ENCODE peak calls at places on chromosomes 13 and 19, in ten cellular contexts. K is upper lobe of left lung, F is K562, Z is stomach, O is A549, A is SK-N-SH, Q is sigmoid colon, P is tibial nerve, J is transverse colon, S is esophagus muscularis mucosa. T is an unnamed sample.

GRCh38 chr13:97249093-97249787 is 27.1 kb downstream of the MBNL2 start:
- DNase-seq in S (no peak), P (no peak), J (no peak), K (no peak), F (no peak), Z (no peak), A (no peak), Q (no peak), O (no peak), T (no peak)

GRCh38 chr13:35723820-35724219 is 247.3 kb upstream of the MAB21L1 start:
- DNase-seq in K (no peak), Q (no peak), Z (no peak), O (no peak), J (no peak), A (peak; percentile 34), S (no peak), F (no peak), P (no peak), T (peak; percentile 28)

GRCh38 chr13:109496216-109496615 is 290.2 kb downstream of the IRS2 start:
- DNase-seq in P (no peak), O (no peak), S (no peak), F (no peak), A (no peak), Q (no peak), J (no peak), Z (no peak), K (no peak), T (no peak)

GRCh38 chr19:4416268-4416667 is 13.8 kb downstream of the CHAF1A start:
- DNase-seq in K (no peak), S (no peak), P (no peak), F (no peak), Q (no peak), A (no peak), J (no peak), Z (no peak), O (no peak), T (no peak)

GRCh38 chr13:51041710-51042109 is 69.4 kb downstream of the C13orf42 start:
- DNase-seq in S (peak; percentile 75), Q (no peak), O (no peak), A (no peak), J (no peak), F (no peak), K (no peak), Z (no peak), P (no peak), T (no peak)

GRCh38 chr13:36310417-36311108 is 12.9 kb upstream of the CCDC169 start:
- DNase-seq in J (no peak), Z (no peak), Q (no peak), P (no peak), F (no peak), S (no peak), K (no peak), O (no peak), A (no peak), T (no peak)

GRCh38 chr13:22744688-22745452 is 435.9 kb upstream of the SGCG start:
- DNase-seq in Z (no peak), K (peak; percentile 48), A (no peak), Q (no peak), S (no peak), O (peak; percentile 21), J (no peak), P (no peak), F (no peak), T (no peak)

GRCh38 chr13:26895808-26896466 is 135.4 kb upstream of the GPR12 start:
- DNase-seq in S (no peak), K (no peak), A (no peak), P (no peak), J (no peak), F (no peak), O (no peak), Q (no peak), Z (no peak), T (no peak)

GRCh38 chr13:73065665-73066350 is 7.0 kb downstream of the KLF5 start:
- DNase-seq in Q (no peak), F (no peak), K (no peak), P (no peak), J (peak; percentile 49), A (no peak), Z (no peak), S (no peak), O (no peak), T (no peak)

GRCh38 chr13:73073050-73073449 is 14.2 kb downstream of the KLF5 start:
- DNase-seq in S (no peak), Q (no peak), J (no peak), P (no peak), A (no peak), F (no peak), Z (no peak), O (no peak), K (no peak), T (no peak)

GRCh38 chr13:73072501-73072900 is 13.7 kb downstream of the KLF5 start:
- DNase-seq in K (no peak), P (no peak), J (no peak), Z (no peak), A (no peak), F (no peak), S (no peak), O (no peak), Q (no peak), T (no peak)

GRCh38 chr13:73070451-73070850 is 11.6 kb downstream of the KLF5 start:
- DNase-seq in P (no peak), O (no peak), K (no peak), S (no peak), Z (no peak), J (no peak), A (no peak), Q (no peak), F (no peak), T (no peak)

GRCh38 chr13:73069206-73069815 is 10.5 kb downstream of the KLF5 start:
- DNase-seq in K (no peak), O (no peak), P (no peak), S (no peak), Z (no peak), J (no peak), F (no peak), Q (no peak), A (no peak), T (no peak)
- H3K4me1 ChIP-seq in K (peaks cover 22% of the 10 kb centered on the region), O (peaks cover 83% of the 10 kb centered on the region), P (no peaks in the 10 kb centered on the region), S (no peaks in the 10 kb centered on the region), Z (peaks cover 3% of the 10 kb centered on the region), J (peaks cover 60% of the 10 kb centered on the region), F (no peaks in the 10 kb centered on the region), Q (peaks cover 12% of the 10 kb centered on the region), A (peaks cover 10% of the 10 kb centered on the region), T (peaks cover 2% of the 10 kb centered on the region)

DNA sequence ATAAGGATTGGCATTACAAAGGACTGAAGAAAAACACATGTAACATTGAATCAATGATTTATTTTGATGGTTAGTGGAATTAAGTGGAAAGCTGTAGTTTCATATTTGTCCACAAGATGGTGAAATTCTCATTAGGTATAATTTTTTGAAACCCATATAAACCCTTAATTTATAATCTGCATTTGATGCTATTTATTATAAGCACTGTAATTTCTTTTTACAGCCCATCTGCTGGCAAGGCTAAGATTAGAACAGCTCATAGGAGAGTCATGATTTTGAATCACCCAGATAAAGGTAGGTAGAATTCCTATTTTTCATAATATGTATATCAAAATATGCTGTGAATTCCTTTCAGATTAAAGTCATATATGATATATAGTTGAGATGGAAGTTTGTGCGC is 62.2 kb downstream of the DNAJC15 start:
- DNase-seq in F (peak; percentile 3), O (peak; percentile 8), K (no peak), P (no peak), Z (no peak), S (no peak), Q (no peak), J (no peak), A (peak; percentile 17), T (no peak)
- TF ChIP-seq EP300 in F (no peak), O (no peak), K (no peak), P (no peak), Z (no peak), S (no peak), Q (no peak), J (no peak), A (no peak), T (no peak)

GRCh38 chr13:46759861-46760260 is 37.1 kb downstream of the ESD start:
- DNase-seq in S (no peak), O (no peak), Z (no peak), Q (no peak), P (no peak), J (peak; percentile 20), F (no peak), A (no peak), K (no peak), T (no peak)

GRCh38 chr13:46756977-46757376 is 40.0 kb downstream of the ESD start:
- DNase-seq in O (no peak), J (no peak), S (no peak), P (no peak), F (no peak), Z (no peak), Q (no peak), K (no peak), A (no peak), T (no peak)

GRCh38 chr13:46761174-46761573 is 35.8 kb downstream of the ESD start:
- DNase-seq in J (no peak), Q (no peak), S (no peak), O (no peak), F (no peak), Z (no peak), P (no peak), K (no peak), A (no peak), T (no peak)

GRCh38 chr13:46757640-46758039 is 39.3 kb downstream of the ESD start:
- DNase-seq in K (no peak), Q (no peak), O (no peak), F (no peak), S (no peak), A (no peak), P (no peak), J (no peak), Z (no peak), T (no peak)

DNA sequence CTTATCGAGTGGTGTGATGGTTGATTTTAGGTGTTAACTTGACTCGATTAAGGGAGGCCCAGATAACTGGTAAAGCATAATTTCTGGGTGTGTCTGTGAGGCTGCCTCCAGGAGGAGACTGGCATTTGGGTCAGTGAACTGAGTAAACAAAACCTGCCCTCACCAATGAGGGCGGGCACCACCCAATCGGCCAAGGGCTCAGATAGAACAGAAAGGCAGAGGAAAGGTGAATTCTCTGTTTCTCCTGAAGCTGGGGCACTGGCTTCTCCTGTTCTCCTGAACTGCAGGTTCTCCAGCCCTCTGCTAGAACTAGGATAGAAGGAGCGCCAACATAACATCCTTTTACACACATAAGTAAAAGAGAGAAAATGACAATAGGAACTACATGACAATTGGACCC is 35.1 kb downstream of the ESD start:
- DNase-seq in S (no peak), P (no peak), Q (no peak), Z (peak; percentile 35), O (no peak), J (peak; percentile 43), K (no peak), F (no peak), A (no peak), T (no peak)
- TF ChIP-seq CTCF in S (no peak), P (no peak), Q (no peak), Z (no peak), O (no peak), J (no peak), K (no peak), F (no peak), A (no peak), T (no peak)

DNA sequence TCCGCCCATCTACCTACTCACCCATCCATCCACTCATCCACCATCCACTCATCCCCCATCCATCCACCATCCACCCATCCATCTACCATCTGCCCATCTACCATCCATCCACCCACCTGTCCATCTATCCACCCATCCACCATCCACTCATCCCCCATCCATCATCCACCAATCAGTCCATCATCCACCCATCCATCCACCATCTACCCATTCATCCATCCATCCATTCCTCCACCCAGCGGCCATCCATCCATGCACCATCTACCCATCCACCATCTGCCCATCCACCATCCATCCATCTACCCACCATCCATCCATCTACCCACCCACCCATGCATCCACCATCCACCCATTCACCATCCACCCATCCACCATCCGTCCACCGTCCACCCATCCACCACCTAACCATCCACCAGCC is 13.6 kb upstream of the JUND start:
- DNase-seq in O (no peak), Q (no peak), F (no peak), J (no peak), S (no peak), Z (no peak), A (no peak), P (no peak), K (no peak), T (no peak)
- H3K4me1 ChIP-seq in O (peaks cover 39% of the 10 kb centered on the region), Q (peaks cover 28% of the 10 kb centered on the region), F (peaks cover 53% of the 10 kb centered on the region), J (peaks cover 35% of the 10 kb centered on the region), S (peaks cover 40% of the 10 kb centered on the region), Z (peaks cover 31% of the 10 kb centered on the region), A (peaks cover 17% of the 10 kb centered on the region), P (peaks cover 34% of the 10 kb centered on the region), K (peaks cover 31% of the 10 kb centered on the region), T (peaks cover 6% of the 10 kb centered on the region)

T was measured in ovary.